ENCODE peak calls at places on chromosomes 11 and 22, in eight cellular contexts. E is GM23338, F is fibroblast of lung, I is osteoblast, C is GM23248, J is PC-9, X is PC-3, N is OCI-LY7. K is an unnamed sample.

GRCh38 chr11:77141034-77141433 is 13.0 kb downstream of the MYO7A start:
- DNase-seq in E (no peak), F (peak; percentile 84), I (peak; percentile 96), C (peak; percentile 75), J (peak; percentile 72), X (peak; percentile 74), N (no peak), K (no peak)

GRCh38 chr11:68816917-68817419 is 24.7 kb downstream of the CPT1A start:
- DNase-seq in E (no peak), F (no peak), I (no peak), C (peak; percentile 42), J (no peak), X (no peak), N (no peak), K (no peak)

GRCh38 chr11:74815966-74816365 is 67.3 kb downstream of the RNF169 start:
- DNase-seq in E (peak; percentile 9), F (no peak), I (no peak), C (no peak), J (no peak), X (no peak), N (no peak), K (no peak)

GRCh38 chr11:2673871-2674471 is 25.8 kb downstream of the KCNQ1OT1 start:
- DNase-seq in E (no peak), F (peak; percentile 32), I (peak; percentile 32), C (no peak), J (no peak), X (no peak), N (no peak), K (no peak)

GRCh38 chr11:110298298-110298765 is 1.9 kb upstream of the RDX start:
- DNase-seq in E (no peak), F (peak; percentile 37), I (peak; percentile 91), C (no peak), J (peak; percentile 79), X (peak; percentile 73), N (no peak), K (peak; percentile 83)

GRCh38 chr11:112321521-112322172 is 61.0 kb upstream of the PLET1 start:
- DNase-seq in E (peak; percentile 60), F (peak; percentile 90), I (no peak), C (peak; percentile 50), J (peak; percentile 98), X (peak; percentile 96), N (no peak), K (peak; percentile 17)

GRCh38 chr11:134024420-134025085 is 44.3 kb upstream of the JAM3 start:
- DNase-seq in E (no peak), F (peak; percentile 73), I (peak; percentile 90), C (peak; percentile 91), J (no peak), X (peak; percentile 83), N (no peak), K (peak; percentile 18)

GRCh38 chr22:47249370-47249928 is 487.0 kb downstream of the TBC1D22A start:
- DNase-seq in E (no peak), F (no peak), I (no peak), C (no peak), J (peak; percentile 10), X (no peak), N (no peak), K (no peak)

GRCh38 chr11:126716456-126717083 is 284.0 kb downstream of the KIRREL3 start:
- DNase-seq in E (peak; percentile 77), F (peak; percentile 33), I (no peak), C (peak; percentile 47), J (no peak), X (peak; percentile 48), N (peak; percentile 43), K (peak; percentile 67)

GRCh38 chr22:50308986-50309600 is 1.6 kb upstream of the PLXNB2 start:
- DNase-seq in E (no peak), F (no peak), I (peak; percentile 93), C (no peak), J (no peak), X (no peak), N (no peak), K (no peak)

GRCh38 chr11:606245-606644 is 9.5 kb downstream of the IRF7 start:
- DNase-seq in E (no peak), F (peak; percentile 72), I (peak; percentile 98), C (peak; percentile 68), J (no peak), X (peak; percentile 23), N (no peak), K (no peak)

GRCh38 chr22:39296981-39297489 is 22.4 kb downstream of the RPL3 start:
- DNase-seq in E (no peak), F (no peak), I (peak; percentile 84), C (no peak), J (no peak), X (no peak), N (no peak), K (no peak)
- H3K27ac ChIP-seq in E (no peak overlapping the region), F (no peak overlapping the region), I (no peak overlapping the region), C (no peak overlapping the region), J (no peak overlapping the region), X (no peak overlapping the region), N (no peak overlapping the region), K (peak overlapping the region; percentile 88)

DNA sequence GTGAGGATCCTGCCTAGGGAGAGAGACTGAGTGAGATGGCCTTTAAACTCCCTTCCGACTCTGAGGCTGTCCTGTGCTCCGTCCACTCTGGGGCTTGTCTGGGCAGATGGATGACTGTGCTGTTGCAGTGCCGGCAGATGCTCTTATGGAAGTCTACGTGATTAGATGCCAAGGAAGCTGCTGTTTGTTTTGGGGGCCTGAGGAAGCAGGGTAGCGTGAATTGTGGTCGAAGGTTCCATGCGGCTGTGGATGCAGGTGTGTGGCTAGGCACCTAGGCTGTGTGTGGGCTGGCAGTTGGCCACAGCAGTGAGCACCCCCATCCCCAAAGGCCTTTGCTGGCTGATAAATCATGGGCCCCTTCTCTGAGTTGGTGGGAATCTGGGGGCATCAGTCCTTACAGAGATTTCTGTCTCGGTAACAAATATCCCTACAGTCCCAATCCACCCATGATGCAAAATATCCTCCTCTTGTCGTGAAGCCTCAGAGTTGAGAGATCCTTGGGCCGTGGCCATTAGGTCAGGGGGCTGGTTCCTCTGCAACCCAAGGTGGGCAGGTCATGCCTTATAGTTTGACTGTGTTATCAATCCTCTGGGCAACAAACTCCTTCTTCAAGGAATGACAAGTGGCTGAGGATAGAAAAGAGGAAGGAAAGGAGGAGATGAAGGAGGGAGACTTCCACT is 31.2 kb downstream of the AMPD3 start:
- DNase-seq in E (no peak), F (no peak), I (no peak), C (no peak), J (no peak), X (no peak), N (peak; percentile 24), K (no peak)
- H2AFZ ChIP-seq in E (no peak overlapping the region), F (no peak overlapping the region), I (no peak overlapping the region), C (no peak overlapping the region), J (no peak overlapping the region), X (no peak overlapping the region), N (no peak overlapping the region), K (no peak overlapping the region)

DNA sequence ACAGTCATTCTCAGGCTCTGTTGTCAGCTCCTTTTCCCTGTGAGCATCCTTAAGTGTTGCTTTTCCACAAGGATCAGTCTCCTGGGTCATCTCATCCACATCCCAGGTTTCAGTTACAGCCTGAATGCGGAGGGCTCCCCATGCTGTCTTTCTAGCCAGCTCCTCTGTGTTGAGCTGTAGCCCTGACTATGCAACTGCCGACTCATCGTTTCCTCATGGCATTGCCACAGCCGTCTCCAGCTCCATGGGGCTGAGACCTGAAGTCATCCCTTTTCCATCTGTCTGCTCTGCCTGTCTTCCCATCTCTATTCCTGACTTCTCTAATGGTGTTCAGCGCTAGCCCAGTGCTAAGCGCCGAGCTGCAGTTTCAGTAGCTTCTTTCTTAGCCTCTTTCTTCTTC is 11.8 kb downstream of the SAMM50 start:
- DNase-seq in E (no peak), F (no peak), I (no peak), C (peak; percentile 26), J (peak; percentile 4), X (no peak), N (no peak), K (no peak)
- H3K79me2 ChIP-seq in E (peaks cover 4% of the 10 kb centered on the region), F (no peaks in the 10 kb centered on the region), I (peaks cover 10% of the 10 kb centered on the region), C (peaks cover 34% of the 10 kb centered on the region), J (no peaks in the 10 kb centered on the region), X (peaks cover 4% of the 10 kb centered on the region), N (peaks cover 4% of the 10 kb centered on the region), K (no peaks in the 10 kb centered on the region)

GRCh38 chr22:40035351-40035750 is 40.6 kb downstream of the FAM83F start:
- DNase-seq in E (no peak), F (no peak), I (no peak), C (no peak), J (no peak), X (no peak), N (no peak), K (no peak)
- H3K27ac ChIP-seq in E (no peak overlapping the region), F (no peak overlapping the region), I (no peak overlapping the region), C (no peak overlapping the region), J (no peak overlapping the region), X (no peak overlapping the region), N (no peak overlapping the region), K (no peak overlapping the region)

GRCh38 chr11:64877390-64878222 is 815 bp downstream of the EHD1 start:
- DNase-seq in E (no peak), F (no peak), I (no peak), C (peak; percentile 60), J (peak; percentile 43), X (peak; percentile 40), N (peak; percentile 53), K (no peak)

GRCh38 chr11:64876835-64877341 is 1.5 kb downstream of the EHD1 start:
- DNase-seq in E (no peak), F (peak; percentile 63), I (no peak), C (peak; percentile 79), J (peak; percentile 97), X (peak; percentile 76), N (no peak), K (peak; percentile 99)

GRCh38 chr11:64879226-64879900 is 942 bp upstream of the EHD1 start:
- DNase-seq in E (no peak), F (no peak), I (no peak), C (no peak), J (no peak), X (no peak), N (no peak), K (no peak)

GRCh38 chr11:64878494-64879225 is at the start of gene EHD1:
- DNase-seq in E (peak; percentile 99), F (peak; percentile 90), I (peak; percentile 99), C (peak; percentile 99), J (peak; percentile 92), X (peak; percentile 100), N (peak; percentile 100), K (peak; percentile 99)

GRCh38 chr11:64878223-64878493 is 263 bp downstream of the EHD1 start:
- DNase-seq in E (no peak), F (no peak), I (no peak), C (no peak), J (no peak), X (no peak), N (no peak), K (no peak)
- H2AFZ ChIP-seq in E (peak overlapping the region; percentile 98), F (no peak overlapping the region), I (peak overlapping the region; percentile 55), C (peak overlapping the region; percentile 46), J (peak overlapping the region; percentile 78), X (no peak overlapping the region), N (no peak overlapping the region), K (peak overlapping the region; percentile 47)

DNA sequence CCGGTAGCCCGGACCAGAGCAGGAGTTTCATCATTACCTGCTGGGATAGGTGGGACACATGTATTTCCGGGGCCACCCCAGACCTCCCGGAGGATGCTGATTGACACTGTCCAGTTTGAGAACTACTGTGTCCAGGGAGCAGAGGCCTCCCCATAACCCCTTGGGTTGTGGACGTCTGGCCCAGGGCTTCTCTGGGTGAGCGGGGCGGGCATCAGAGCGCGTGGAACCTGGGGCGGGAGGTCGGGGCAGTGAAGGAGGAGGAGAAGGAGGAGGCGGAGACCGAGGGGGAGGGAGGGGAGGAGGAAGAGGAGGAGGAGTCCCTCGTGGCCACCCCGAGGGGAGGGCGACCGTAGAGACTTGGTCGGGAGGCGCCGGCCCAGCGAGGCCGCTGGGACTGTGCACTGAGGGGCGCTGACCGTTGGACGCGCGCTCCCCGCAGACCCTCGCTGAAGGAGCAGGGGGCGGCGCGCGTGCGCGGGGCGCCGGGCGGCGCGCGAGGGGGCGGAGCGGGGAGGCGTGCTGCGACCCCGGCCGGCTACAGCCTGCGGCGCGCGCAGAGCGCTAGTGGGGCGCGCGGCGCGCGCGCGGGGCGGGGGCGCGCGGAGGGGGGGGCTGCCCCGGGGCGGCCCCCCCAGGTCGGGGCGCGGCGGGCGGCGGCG is at the start of gene GRK3:
- DNase-seq in E (peak; percentile 75), F (peak; percentile 50), I (peak; percentile 89), C (peak; percentile 36), J (no peak), X (no peak), N (peak; percentile 77), K (peak; percentile 59)
- H3K79me2 ChIP-seq in E (peaks cover 40% of the 10 kb centered on the region), F (no peaks in the 10 kb centered on the region), I (no peaks in the 10 kb centered on the region), C (no peaks in the 10 kb centered on the region), J (no peaks in the 10 kb centered on the region), X (no peaks in the 10 kb centered on the region), N (peaks cover 44% of the 10 kb centered on the region), K (no peaks in the 10 kb centered on the region)